ENCODE peak calls at places on chromosomes 3 and 15, in eight cellular contexts. P is mucosa of descending colon, T is fibroblast of mammary gland, B is uterus, R is transverse colon, K is Peyer's patch, F is cardiac muscle cell, J is bronchial epithelial cell. V is an unnamed sample.

GRCh38 chr15:39573844-39574243 is 7.0 kb upstream of the THBS1 start:
- DNase-seq in B (no peak), P (no peak), K (no peak), R (no peak), T (peak), F (no peak), J (no peak), V (no peak)

GRCh38 chr3:66470956-66471686 is 29.7 kb downstream of the LRIG1 start:
- DNase-seq in F (no peak), P (no peak), J (no peak), K (no peak), R (no peak), B (no peak), T (no peak), V (no peak)

GRCh38 chr3:139557041-139557440 is 17.5 kb upstream of the RBP1 start:
- DNase-seq in J (peak), K (no peak), F (no peak), B (no peak), T (no peak), R (no peak), P (no peak), V (no peak)

GRCh38 chr3:130699765-130700164 is 46.9 kb downstream of the PIK3R4 start:
- DNase-seq in B (no peak), R (no peak), J (peak), K (no peak), P (no peak), T (peak), F (peak), V (peak)

GRCh38 chr15:72398189-72398588 is at the start of gene TMEM202:
- DNase-seq in B (no peak), J (no peak), F (no peak), K (no peak), R (no peak), P (no peak), T (no peak), V (no peak)

GRCh38 chr15:23854535-23855252 is 167.6 kb upstream of the NDN start:
- DNase-seq in F (no peak), K (no peak), J (no peak), R (no peak), T (peak), B (no peak), P (no peak), V (no peak)

GRCh38 chr3:112074616-112075497 is 11.3 kb upstream of the C3orf52 start:
- DNase-seq in T (peak), P (peak), F (peak), K (peak), B (no peak), J (peak), R (peak), V (peak)

GRCh38 chr3:184545769-184546168 is 15.8 kb upstream of the EPHB3 start:
- DNase-seq in B (no peak), T (no peak), R (no peak), K (peak), F (no peak), P (no peak), J (no peak), V (no peak)

GRCh38 chr15:40825661-40826088 is 2.8 kb downstream of the PPP1R14D start:
- DNase-seq in K (peak), P (peak), R (peak), T (no peak), B (no peak), J (peak), F (no peak), V (peak)

GRCh38 chr3:27279153-27279552 is 90.0 kb downstream of the NEK10 start:
- DNase-seq in K (no peak), R (no peak), B (no peak), F (peak), T (peak), P (no peak), J (peak), V (peak)

GRCh38 chr15:57647791-57648130 is 56.1 kb downstream of the MYZAP start:
- DNase-seq in K (no peak), F (peak), T (peak), R (no peak), B (no peak), J (peak), P (no peak), V (peak)

GRCh38 chr3:152941825-152942224 is 106.9 kb downstream of the P2RY1 start:
- DNase-seq in P (no peak), J (peak), B (no peak), F (no peak), R (peak), K (no peak), T (no peak), V (no peak)

GRCh38 chr3:52405601-52406115 is 39.2 kb downstream of the SEMA3G start:
- DNase-seq in J (peak), P (peak), B (no peak), K (peak), T (no peak), F (no peak), R (no peak), V (no peak)

GRCh38 chr3:17213102-17213501 is 328.3 kb downstream of the PLCL2 start:
- DNase-seq in J (peak), K (no peak), P (no peak), T (peak), F (no peak), B (no peak), R (no peak), V (no peak)

GRCh38 chr3:40043444-40043755 is 234.0 kb downstream of the MYRIP start:
- DNase-seq in T (peak), P (no peak), R (no peak), J (peak), F (no peak), B (no peak), K (no peak), V (peak)

GRCh38 chr3:196653127-196653795 is 13.8 kb downstream of the NRROS start:
- DNase-seq in F (no peak), B (no peak), K (no peak), J (no peak), R (no peak), P (no peak), T (no peak), V (no peak)

GRCh38 chr3:50164056-50164455 is 8.9 kb downstream of the SEMA3F start:
- DNase-seq in T (peak), K (peak), B (peak), F (no peak), P (no peak), J (peak), R (peak), V (peak)

GRCh38 chr15:88269371-88270062 is 13.0 kb upstream of the NTRK3 start:
- DNase-seq in F (no peak), J (no peak), P (no peak), R (no peak), T (no peak), K (no peak), B (no peak), V (no peak)

GRCh38 chr3:86982883-86983282 is 8.1 kb downstream of the VGLL3 start:
- DNase-seq in K (no peak), B (peak), P (no peak), T (peak), R (no peak), J (no peak), F (no peak), V (no peak)

GRCh38 chr3:69921651-69922050 is 77.9 kb upstream of the SAMMSON start:
- DNase-seq in K (no peak), B (no peak), R (no peak), F (no peak), P (no peak), J (no peak), T (no peak), V (no peak)

GRCh38 chr3:149120051-149120972 is 9.1 kb upstream of the HPS3 start:
- DNase-seq in T (peak), J (peak), F (peak), K (no peak), P (no peak), B (no peak), R (no peak), V (peak)

GRCh38 chr15:68599560-68600071 is 20.8 kb downstream of the CORO2B start:
- DNase-seq in F (peak), T (peak), R (no peak), B (no peak), K (no peak), J (no peak), P (no peak), V (peak)

GRCh38 chr3:48555231-48555948 is 1.2 kb downstream of the PFKFB4 start:
- DNase-seq in B (no peak), F (peak), K (peak), P (no peak), R (no peak), T (no peak), J (no peak), V (no peak)

GRCh38 chr3:45367451-45367850 is 20.9 kb upstream of the LARS2 start:
- DNase-seq in T (peak), P (no peak), R (peak), J (peak), B (peak), K (no peak), F (no peak), V (peak)

GRCh38 chr3:184359610-184360009 is 1.8 kb downstream of the CLCN2 start:
- DNase-seq in T (no peak), K (no peak), P (no peak), F (no peak), J (no peak), R (no peak), B (no peak), V (no peak)

DNA sequence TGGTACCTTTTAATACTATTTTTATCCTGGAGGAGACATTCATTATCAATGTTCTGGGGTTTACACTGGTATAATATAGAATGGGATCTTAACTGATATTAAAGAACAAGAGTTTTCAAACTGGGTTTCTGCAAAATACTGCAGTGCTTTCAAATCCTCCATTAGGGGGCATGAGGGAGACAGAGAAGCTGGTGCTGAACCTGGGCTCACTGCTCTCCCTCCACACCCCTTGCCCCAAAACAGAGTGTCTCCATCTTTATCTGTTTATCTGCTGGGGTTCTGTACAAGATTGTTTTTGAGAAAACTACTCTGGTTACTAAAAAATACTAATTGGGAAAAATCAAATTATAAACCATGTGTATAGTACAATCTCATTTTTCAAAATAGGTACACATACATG is 41.7 kb downstream of the CADPS start:
- DNase-seq in P (no peak), B (no peak), R (no peak), T (peak), J (no peak), K (no peak), F (peak), V (peak)
- TF ChIP-seq CTCF in P (no peak), B (no peak), R (no peak), T (peak), J (peak), K (no peak), F (peak), V (peak)

DNA sequence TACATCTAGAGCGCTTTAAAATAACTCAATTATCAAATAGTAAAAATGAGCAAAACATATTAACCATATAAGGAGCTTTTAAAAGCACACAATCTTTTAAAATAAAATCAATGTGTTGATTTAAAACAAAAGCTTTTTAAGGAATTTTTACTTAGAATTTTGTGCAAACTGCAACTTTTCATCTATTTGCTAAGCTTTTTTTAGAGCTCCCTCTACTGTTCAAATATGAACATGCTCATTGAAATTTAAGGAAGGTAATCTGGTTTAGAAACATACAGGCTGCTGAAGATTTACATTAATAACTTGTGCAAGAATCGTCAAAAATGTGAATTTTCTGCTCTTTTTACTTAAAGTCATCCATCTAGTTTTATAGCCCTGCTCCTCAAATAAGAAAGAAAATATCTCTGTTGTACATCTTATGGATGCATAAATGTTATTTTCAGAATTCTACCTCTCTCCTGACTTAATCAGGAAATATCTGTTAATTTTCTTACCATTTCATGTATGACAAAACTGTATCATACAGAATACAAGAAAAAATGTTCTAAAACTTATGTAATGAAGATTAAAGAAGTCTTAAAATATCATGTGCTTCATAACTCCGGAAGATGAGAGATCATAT is 469.4 kb upstream of the ROBO2 start:
- DNase-seq in F (peak), B (no peak), J (peak), P (no peak), T (peak), K (no peak), R (no peak), V (peak)
- TF ChIP-seq CTCF in F (peak), B (no peak), J (peak), P (peak), T (peak), K (no peak), R (peak), V (peak)

DNA sequence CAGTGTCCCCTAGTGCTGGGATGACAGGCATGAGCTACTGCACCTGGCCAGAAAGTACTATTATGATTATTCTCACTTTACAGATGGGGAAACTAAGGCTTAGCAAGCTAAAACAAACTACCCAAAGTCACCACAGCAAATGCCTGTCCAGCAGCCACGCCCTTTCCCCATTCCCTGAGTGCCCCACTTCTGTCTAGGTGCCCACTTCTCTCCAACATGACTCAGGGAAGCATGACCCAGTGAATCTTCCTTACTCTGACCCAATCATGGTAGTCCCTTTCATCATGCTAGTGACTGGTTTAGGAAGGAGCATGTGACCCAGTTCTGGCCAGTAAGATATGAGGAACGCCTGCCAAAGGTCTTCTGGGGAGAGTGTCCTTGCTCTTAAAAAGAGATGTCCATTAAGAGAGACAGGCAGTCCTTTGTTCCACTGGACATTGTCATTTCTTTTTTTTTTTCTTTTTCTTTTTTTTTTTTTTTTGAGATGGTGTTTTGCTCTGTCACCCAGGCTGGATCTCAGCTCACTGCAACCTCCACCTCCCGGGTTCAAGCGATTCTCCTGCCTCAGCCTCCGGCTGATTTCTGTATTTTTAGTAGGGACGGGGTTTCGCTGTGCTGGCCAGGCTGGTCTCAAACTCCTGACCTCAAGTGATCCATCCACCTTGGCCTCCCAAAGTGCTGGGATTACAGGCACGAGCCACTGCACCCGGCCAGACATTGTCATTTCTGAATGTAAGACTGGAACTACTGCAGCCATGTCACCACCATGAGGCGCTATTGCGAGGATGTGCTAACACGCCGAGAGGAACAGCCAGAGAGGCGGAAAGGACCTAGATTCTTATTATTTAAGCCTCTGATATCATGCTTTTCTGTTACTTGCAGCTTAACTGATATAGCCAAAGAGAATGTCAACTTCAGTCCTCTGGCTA is 19.8 kb downstream of the MEGF11 start:
- DNase-seq in F (no peak), K (no peak), B (no peak), P (no peak), J (peak), T (peak), R (no peak), V (no peak)
- TF ChIP-seq CTCF in F (peak), K (no peak), B (no peak), P (no peak), J (no peak), T (no peak), R (no peak), V (no peak)

GRCh38 chr3:88005066-88005465 is 53.7 kb downstream of the CGGBP1 start:
- DNase-seq in B (no peak), R (no peak), T (peak), J (peak), P (no peak), K (no peak), F (peak), V (no peak)
- TF ChIP-seq CTCF in B (peak), R (peak), T (peak), J (peak), P (no peak), K (no peak), F (peak), V (peak)

GRCh38 chr3:133828576-133829309 is 23.1 kb downstream of the SRPRB start:
- DNase-seq in J (no peak), R (no peak), K (no peak), T (no peak), B (no peak), F (no peak), P (no peak), V (no peak)

GRCh38 chr3:133827684-133828083 is 22.1 kb downstream of the SRPRB start:
- DNase-seq in R (no peak), K (no peak), F (no peak), J (no peak), T (no peak), B (no peak), P (no peak), V (no peak)

GRCh38 chr3:133829310-133829707 is 23.7 kb downstream of the SRPRB start:
- DNase-seq in F (no peak), R (no peak), P (no peak), K (no peak), B (no peak), J (no peak), T (no peak), V (no peak)

GRCh38 chr3:133831966-133832801 is 26.6 kb downstream of the SRPRB start:
- DNase-seq in B (no peak), J (no peak), P (no peak), R (no peak), F (no peak), T (no peak), K (no peak), V (no peak)

GRCh38 chr3:133830071-133830470 is 24.5 kb downstream of the SRPRB start:
- DNase-seq in T (no peak), P (no peak), J (no peak), B (no peak), F (no peak), K (no peak), R (no peak), V (no peak)
- TF ChIP-seq CTCF in T (no peak), P (no peak), J (no peak), B (no peak), F (no peak), K (no peak), R (no peak), V (no peak)

GRCh38 chr3:53498993-53499641 is 4.7 kb downstream of the CACNA1D start:
- DNase-seq in J (no peak), F (no peak), K (peak), R (no peak), T (no peak), B (no peak), P (no peak), V (peak)
- TF ChIP-seq CTCF in J (no peak), F (no peak), K (no peak), R (no peak), T (peak), B (no peak), P (no peak), V (peak)

GRCh38 chr15:75583689-75584088 is 4.6 kb upstream of the PTPN9 start:
- DNase-seq in J (no peak), B (no peak), P (no peak), T (no peak), F (no peak), R (no peak), K (no peak), V (no peak)

GRCh38 chr15:75584121-75584520 is 5.0 kb upstream of the PTPN9 start:
- DNase-seq in T (no peak), P (no peak), J (no peak), F (no peak), K (no peak), R (no peak), B (no peak), V (no peak)

GRCh38 chr15:75577401-75578205 is 1.5 kb downstream of the PTPN9 start:
- DNase-seq in T (no peak), R (no peak), F (no peak), K (peak), J (no peak), B (no peak), P (no peak), V (no peak)

GRCh38 chr15:75578206-75578947 is 738 bp downstream of the PTPN9 start:
- DNase-seq in P (peak), T (no peak), B (no peak), R (peak), J (no peak), K (peak), F (peak), V (peak)

DNA sequence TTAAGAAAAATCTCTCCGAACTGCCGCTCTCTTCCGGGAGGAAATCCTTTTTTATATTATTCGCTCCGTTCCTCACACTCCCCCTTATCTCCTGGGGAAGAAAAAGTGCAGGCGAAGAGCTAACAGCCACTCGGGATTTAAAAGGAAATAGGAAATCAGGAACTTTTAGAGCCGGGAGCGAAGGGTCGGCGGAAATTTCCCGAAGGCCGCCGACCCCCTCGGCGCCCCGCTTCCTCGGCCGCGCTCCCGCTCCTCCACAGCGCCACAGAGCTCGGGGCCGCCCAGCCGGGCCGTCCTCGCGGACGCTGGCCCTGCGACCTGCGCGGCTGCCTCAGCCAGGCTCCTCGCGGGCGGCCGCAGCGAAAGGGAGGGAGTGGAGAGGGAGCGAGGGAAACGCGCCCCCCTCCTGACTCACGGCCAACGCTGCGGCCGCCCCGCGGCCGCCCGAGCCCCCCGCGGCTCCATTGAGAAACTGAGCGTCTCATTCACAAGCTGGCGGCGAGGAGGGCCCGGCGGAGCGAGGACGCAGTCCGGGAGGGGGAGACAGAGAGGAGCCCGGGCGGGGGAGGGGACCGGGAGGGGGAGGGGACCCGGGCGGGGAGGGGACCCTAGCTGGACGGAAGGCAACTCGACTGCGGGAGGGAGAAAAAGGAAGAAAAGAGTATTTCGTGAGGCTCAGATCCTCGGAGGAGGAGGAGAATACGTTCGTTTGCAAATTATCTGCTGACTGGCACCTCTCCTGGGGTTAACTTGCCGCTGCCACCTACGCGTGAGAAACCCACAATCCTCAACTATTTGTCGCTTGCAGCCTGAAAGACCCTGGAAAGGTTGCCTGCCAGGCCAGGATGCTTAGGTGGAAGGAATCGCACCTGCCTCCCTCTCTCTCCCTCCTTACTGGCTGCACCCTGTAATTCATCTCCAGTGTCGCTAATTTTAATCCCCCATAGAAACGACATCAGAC is at the start of gene PTPN9:
- DNase-seq in P (peak), R (peak), T (peak), B (peak), F (peak), K (peak), J (peak), V (peak)
- TF ChIP-seq CTCF in P (peak), R (peak), T (peak), B (peak), F (peak), K (no peak), J (peak), V (peak)

GRCh38 chr3:194604126-194604525 is 29.1 kb downstream of the TMEM44 start:
- DNase-seq in J (no peak), R (no peak), T (no peak), B (no peak), K (no peak), P (no peak), F (no peak), V (no peak)
- TF ChIP-seq CTCF in J (no peak), R (no peak), T (no peak), B (no peak), K (no peak), P (no peak), F (no peak), V (no peak)

V was measured in hepatocyte.